ENCODE peak calls at places on chromosome 11, in seven cellular contexts. F, R, H, D, W, O and T are unnamed samples.

GRCh38 chr11:73356979-73357739 is 19.0 kb upstream of the RELT start:
- DNase-seq in F (no peak), R (no peak), H (no peak), D (no peak), W (no peak), O (no peak), T (no peak)

GRCh38 chr11:37788141-37788877 is 1190.3 kb upstream of the RAG2 start:
- DNase-seq in F (no peak), R (no peak), H (no peak), D (peak), W (no peak), O (no peak), T (no peak)

GRCh38 chr11:94025695-94026394 is 4.7 kb downstream of the HEPHL1 start:
- DNase-seq in F (no peak), R (no peak), H (no peak), D (peak), W (no peak), O (peak), T (no peak)

GRCh38 chr11:72996959-72997358 is 145.2 kb downstream of the FCHSD2 start:
- DNase-seq in F (no peak), R (no peak), H (no peak), D (no peak), W (no peak), O (no peak), T (no peak)

GRCh38 chr11:130449996-130450419 is 1.6 kb downstream of the ADAMTS15 start:
- DNase-seq in F (no peak), R (no peak), H (peak), D (peak), W (peak), O (no peak), T (peak)

GRCh38 chr11:96506041-96506440 is 116.2 kb downstream of the JRKL start:
- DNase-seq in F (no peak), R (no peak), H (no peak), D (no peak), W (no peak), O (no peak), T (no peak)

GRCh38 chr11:41868606-41869005 is 409.2 kb upstream of the LRRC4C start:
- DNase-seq in F (no peak), R (no peak), H (no peak), D (no peak), W (no peak), O (no peak), T (no peak)

GRCh38 chr11:60367009-60367408 is 11.3 kb upstream of the MS4A7 start:
- DNase-seq in F (no peak), R (no peak), H (no peak), D (no peak), W (no peak), O (no peak), T (no peak)

GRCh38 chr11:35047179-35047578 is 91.8 kb upstream of the CD44 start:
- DNase-seq in F (no peak), R (no peak), H (no peak), D (no peak), W (no peak), O (no peak), T (no peak)

GRCh38 chr11:77876045-77876444 is 55.1 kb downstream of the AAMDC start:
- DNase-seq in F (no peak), R (no peak), H (no peak), D (no peak), W (no peak), O (no peak), T (no peak)

GRCh38 chr11:70675697-70676374 is 277.5 kb downstream of the CTTN start:
- DNase-seq in F (no peak), R (no peak), H (no peak), D (no peak), W (no peak), O (no peak), T (no peak)

GRCh38 chr11:26987726-26988125 is 6.2 kb upstream of the FIBIN start:
- DNase-seq in F (no peak), R (no peak), H (no peak), D (no peak), W (no peak), O (no peak), T (no peak)

GRCh38 chr11:46285594-46286033 is 8.2 kb downstream of the CREB3L1 start:
- DNase-seq in F (no peak), R (no peak), H (no peak), D (peak), W (no peak), O (no peak), T (no peak)

GRCh38 chr11:128921790-128922189 is 20.9 kb downstream of the TP53AIP1 start:
- DNase-seq in F (peak), R (no peak), H (no peak), D (no peak), W (no peak), O (no peak), T (no peak)

GRCh38 chr11:57391546-57391945 is 1.1 kb upstream of the PRG2 start:
- DNase-seq in F (no peak), R (no peak), H (no peak), D (no peak), W (no peak), O (no peak), T (no peak)

GRCh38 chr11:44939673-44940072 is 11.0 kb downstream of the TP53I11 start:
- DNase-seq in F (no peak), R (no peak), H (peak), D (peak), W (no peak), O (no peak), T (no peak)

GRCh38 chr11:74777877-74778276 is 29.2 kb downstream of the RNF169 start:
- DNase-seq in F (no peak), R (no peak), H (no peak), D (no peak), W (no peak), O (no peak), T (no peak)

GRCh38 chr11:11519184-11519583 is 102.6 kb downstream of the GALNT18 start:
- DNase-seq in F (no peak), R (no peak), H (no peak), D (no peak), W (no peak), O (no peak), T (no peak)

GRCh38 chr11:27234043-27234668 is 128.9 kb downstream of the CCDC34 start:
- DNase-seq in F (peak), R (peak), H (peak), D (peak), W (no peak), O (no peak), T (peak)

GRCh38 chr11:93652161-93652597 is 9.3 kb upstream of the CEP295 start:
- DNase-seq in F (no peak), R (no peak), H (peak), D (peak), W (peak), O (peak), T (no peak)

GRCh38 chr11:126137146-126137545 is 74.3 kb downstream of the RPUSD4 start:
- DNase-seq in F (no peak), R (no peak), H (no peak), D (peak), W (no peak), O (no peak), T (no peak)

GRCh38 chr11:2805388-2806057 is 80.1 kb downstream of the CDKN1C start:
- DNase-seq in F (peak), R (no peak), H (no peak), D (no peak), W (peak), O (no peak), T (no peak)

GRCh38 chr11:62542111-62542745 is 4.4 kb downstream of the AHNAK start:
- DNase-seq in F (no peak), R (no peak), H (no peak), D (no peak), W (no peak), O (no peak), T (no peak)

GRCh38 chr11:82747471-82747870 is 13.8 kb upstream of the FAM181B start:
- DNase-seq in F (no peak), R (no peak), H (no peak), D (no peak), W (no peak), O (no peak), T (no peak)

GRCh38 chr11:61589961-61590360 is 9.1 kb upstream of the SYT7 start:
- DNase-seq in F (no peak), R (no peak), H (no peak), D (no peak), W (no peak), O (no peak), T (no peak)

GRCh38 chr11:73388241-73389133 is 12.3 kb downstream of the RELT start:
- DNase-seq in F (peak), R (no peak), H (peak), D (no peak), W (no peak), O (no peak), T (peak)

GRCh38 chr11:75200531-75200930 is 40.0 kb upstream of the TPBGL start:
- DNase-seq in F (no peak), R (no peak), H (no peak), D (no peak), W (no peak), O (no peak), T (no peak)

GRCh38 chr11:128939591-128939990 is 3.1 kb downstream of the TP53AIP1 start:
- DNase-seq in F (no peak), R (no peak), H (no peak), D (no peak), W (no peak), O (no peak), T (no peak)

GRCh38 chr11:94719864-94720263 is 48.3 kb upstream of the AMOTL1 start:
- DNase-seq in F (no peak), R (no peak), H (no peak), D (no peak), W (no peak), O (no peak), T (no peak)

GRCh38 chr11:66595245-66595904 is 2.4 kb downstream of the CCS start:
- DNase-seq in F (no peak), R (no peak), H (no peak), D (peak), W (no peak), O (no peak), T (no peak)

GRCh38 chr11:72770799-72771198 is 18.6 kb upstream of the ARAP1 start:
- DNase-seq in F (no peak), R (no peak), H (no peak), D (no peak), W (no peak), O (no peak), T (no peak)

GRCh38 chr11:28966951-28967350 is 858.8 kb downstream of the METTL15 start:
- DNase-seq in F (no peak), R (no peak), H (no peak), D (no peak), W (no peak), O (no peak), T (no peak)

GRCh38 chr11:97398246-97398645 is 1008.4 kb downstream of the JRKL start:
- DNase-seq in F (no peak), R (no peak), H (no peak), D (no peak), W (no peak), O (no peak), T (no peak)

GRCh38 chr11:117375960-117376359 is 48.3 kb downstream of the CEP164 start:
- DNase-seq in F (no peak), R (no peak), H (no peak), D (no peak), W (no peak), O (no peak), T (no peak)

GRCh38 chr11:47408598-47409439 is 429 bp downstream of the SLC39A13 start:
- DNase-seq in F (peak), R (no peak), H (no peak), D (peak), W (no peak), O (no peak), T (no peak)

GRCh38 chr11:19906126-19906525 is 193.5 kb downstream of the NAV2 start:
- DNase-seq in F (no peak), R (no peak), H (no peak), D (no peak), W (no peak), O (no peak), T (no peak)

GRCh38 chr11:19907008-19907579 is 194.5 kb downstream of the NAV2 start:
- DNase-seq in F (no peak), R (no peak), H (no peak), D (no peak), W (no peak), O (no peak), T (no peak)

GRCh38 chr11:19903620-19904069 is 191.0 kb downstream of the NAV2 start:
- DNase-seq in F (no peak), R (peak), H (peak), D (peak), W (peak), O (no peak), T (peak)

GRCh38 chr11:19907839-19908238 is 195.2 kb downstream of the NAV2 start:
- DNase-seq in F (no peak), R (no peak), H (no peak), D (no peak), W (no peak), O (no peak), T (no peak)

DNA sequence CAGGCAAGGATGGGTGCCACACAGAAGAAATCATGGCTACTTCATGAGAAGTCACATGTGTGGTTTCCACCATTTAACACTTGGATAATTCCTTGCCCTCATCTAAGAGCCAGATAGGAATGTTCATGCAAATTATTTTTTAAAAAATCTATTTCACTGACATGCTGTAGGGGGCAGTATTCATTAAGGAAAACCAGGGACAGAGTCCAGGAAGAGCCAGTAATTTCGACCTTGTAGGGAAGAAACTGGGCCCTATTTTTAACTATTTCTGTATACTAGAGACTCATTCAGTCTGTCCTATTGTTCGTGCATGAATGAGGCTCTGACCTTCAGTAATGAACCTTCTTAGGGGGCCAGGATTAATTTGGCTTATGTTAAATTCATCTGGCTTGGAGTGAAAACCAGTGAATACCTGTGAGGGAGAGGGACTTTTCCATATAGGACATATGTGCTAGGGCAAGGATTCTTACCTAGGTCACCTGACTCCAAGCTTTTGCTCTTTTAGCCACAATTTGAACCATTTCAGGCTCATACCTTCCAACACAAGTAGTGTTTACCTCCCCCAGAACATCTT is 192.7 kb downstream of the NAV2 start:
- DNase-seq in F (no peak), R (peak), H (peak), D (peak), W (no peak), O (no peak), T (no peak)
- TF ChIP-seq CTCF in F (peak), R (peak), H (peak), D (peak), W (peak), O (peak), T (peak)

GRCh38 chr11:65591939-65592814 is 3.4 kb downstream of the KCNK7 start:
- DNase-seq in F (peak), R (no peak), H (peak), D (no peak), W (no peak), O (no peak), T (peak)
- TF ChIP-seq CTCF in F (no peak), R (no peak), H (no peak), D (no peak), W (peak), O (peak), T (no peak)

DNA sequence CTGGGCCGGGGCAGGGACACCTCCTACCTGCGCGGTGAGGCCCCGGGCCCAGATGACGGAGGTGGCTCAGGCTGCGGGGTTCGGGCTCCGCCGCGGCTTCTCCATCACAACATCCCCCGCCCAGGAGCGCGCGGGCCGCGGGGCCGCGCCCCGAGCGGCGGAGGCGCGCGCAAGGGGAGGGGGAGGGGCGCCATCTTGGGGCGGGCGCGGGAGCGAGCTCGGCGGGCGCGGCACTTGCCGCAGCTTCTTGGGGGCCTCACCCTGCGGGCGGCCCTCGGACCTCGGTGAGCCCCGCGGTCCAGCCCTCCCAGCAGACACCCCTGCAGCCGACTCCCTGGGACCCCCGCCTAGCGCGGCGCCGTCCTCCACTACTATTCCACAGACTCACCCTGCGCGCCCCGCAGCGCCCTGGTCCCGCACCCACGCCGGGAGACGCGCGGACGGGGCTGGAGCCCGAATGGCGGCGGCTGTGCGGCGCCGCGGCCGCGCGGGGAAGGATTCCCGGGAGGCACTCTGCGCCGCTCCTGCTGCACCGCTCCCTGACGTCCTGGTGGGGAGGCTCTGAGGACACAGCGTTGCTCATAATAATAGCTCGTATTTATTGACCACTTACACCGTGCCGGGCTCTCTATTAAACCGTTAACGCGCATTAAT is at the start of gene APBB1:
- DNase-seq in F (peak), R (no peak), H (peak), D (peak), W (peak), O (no peak), T (peak)
- TF ChIP-seq CTCF in F (no peak), R (no peak), H (peak), D (no peak), W (peak), O (no peak), T (no peak)

GRCh38 chr11:115220423-115220822 is 283.8 kb downstream of the CADM1 start:
- DNase-seq in F (no peak), R (no peak), H (no peak), D (no peak), W (no peak), O (no peak), T (no peak)
- TF ChIP-seq CTCF in F (no peak), R (no peak), H (no peak), D (no peak), W (no peak), O (no peak), T (no peak)

DNA sequence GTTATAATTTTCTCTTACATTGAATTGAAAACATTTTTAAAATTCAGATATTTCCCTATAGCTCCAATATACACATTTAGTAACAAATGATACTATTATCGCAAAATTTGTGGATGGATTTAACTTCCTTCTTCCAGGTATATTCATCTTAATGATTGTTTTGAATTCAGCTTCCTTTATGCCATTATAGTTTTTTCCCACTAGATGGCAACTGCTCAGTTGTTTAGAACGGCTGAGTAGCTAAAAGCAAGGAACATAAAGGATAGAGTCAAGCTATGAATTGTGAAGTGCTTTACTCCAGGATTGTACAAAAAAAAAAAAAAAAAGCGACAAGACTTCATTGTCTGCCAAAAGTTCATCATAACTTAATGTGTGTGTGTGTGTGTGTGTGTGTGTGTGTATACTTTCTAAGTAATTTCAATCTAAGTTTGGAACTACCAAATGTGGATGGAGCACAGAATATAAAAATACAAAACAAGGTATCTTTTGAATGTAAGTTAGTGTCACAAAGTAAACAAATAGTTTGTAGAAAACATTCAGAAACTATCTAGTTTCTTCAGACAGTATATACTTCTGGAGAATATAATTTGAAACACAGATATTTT is 846.4 kb downstream of the DLG2 start:
- DNase-seq in F (no peak), R (no peak), H (peak), D (peak), W (no peak), O (no peak), T (no peak)
- TF ChIP-seq CTCF in F (peak), R (peak), H (peak), D (peak), W (peak), O (peak), T (peak)

GRCh38 chr11:125123947-125124633 is 12.7 kb upstream of the TMEM218 start:
- DNase-seq in F (peak), R (no peak), H (peak), D (peak), W (no peak), O (no peak), T (peak)
- TF ChIP-seq CTCF in F (peak), R (peak), H (peak), D (peak), W (peak), O (no peak), T (peak)

GRCh38 chr11:40130427-40130826 is 1329.0 kb downstream of the LRRC4C start:
- DNase-seq in F (no peak), R (no peak), H (peak), D (no peak), W (no peak), O (no peak), T (no peak)
- TF ChIP-seq CTCF in F (no peak), R (no peak), H (no peak), D (no peak), W (peak), O (no peak), T (no peak)